ENCODE peak calls at places on chromosomes 12 and 14, in five cellular contexts. W is neural progenitor cell, R is left ventricle myocardium inferior, M is heart right ventricle, S is heart left ventricle. B is an unnamed sample. For H3K4me1, the result is how much of the 10 kb centered on the place peaks cover.

GRCh38 chr12:67957383-67957782 is 31.9 kb upstream of the IFNG-AS1 start:
- DNase-seq in W (no peak), R (no peak), M (no peak), S (no peak), B (no peak)

GRCh38 chr12:132806857-132807256 is 21.8 kb downstream of the GOLGA3 start:
- DNase-seq in W (no peak), R (no peak), M (no peak), S (no peak), B (no peak)

GRCh38 chr14:21385170-21385904 is 1.5 kb upstream of the SUPT16H start:
- DNase-seq in W (peak), R (no peak), M (no peak), S (no peak), B (no peak)

GRCh38 chr14:69580009-69580577 is 5.4 kb upstream of the CCDC177 start:
- DNase-seq in W (peak), R (no peak), M (no peak), S (no peak), B (no peak)

GRCh38 chr12:91139264-91139663 is 28.0 kb upstream of the LUM start:
- DNase-seq in W (no peak), R (no peak), M (no peak), S (no peak), B (no peak)

GRCh38 chr14:33646692-33647260 is 304.1 kb downstream of the EGLN3 start:
- DNase-seq in W (no peak), R (no peak), M (no peak), S (no peak), B (no peak)

GRCh38 chr14:79663453-79663852 is 547.9 kb downstream of the DIO2 start:
- DNase-seq in W (no peak), R (no peak), M (no peak), S (no peak), B (no peak)

GRCh38 chr14:104224516-104225281 is 86.3 kb downstream of the KIF26A start:
- DNase-seq in W (peak), R (no peak), M (peak), S (peak), B (peak)

GRCh38 chr14:35669782-35670181 is 135.8 kb downstream of the INSM2 start:
- DNase-seq in W (no peak), R (no peak), M (no peak), S (no peak), B (no peak)

GRCh38 chr14:99213603-99214002 is 58.4 kb downstream of the BCL11B start:
- DNase-seq in W (no peak), R (no peak), M (no peak), S (peak), B (no peak)

GRCh38 chr12:57993834-57994233 is 52.5 kb downstream of the ATP23 start:
- DNase-seq in W (no peak), R (no peak), M (no peak), S (no peak), B (no peak)

GRCh38 chr14:20614038-20614840 is 23.1 kb upstream of the RNASE12 start:
- DNase-seq in W (peak), R (no peak), M (no peak), S (no peak), B (no peak)

GRCh38 chr12:67290378-67290777 is 21.2 kb downstream of the CAND1 start:
- DNase-seq in W (no peak), R (no peak), M (no peak), S (no peak), B (no peak)

GRCh38 chr12:87509233-87509820 is 519.9 kb downstream of the C12orf50 start:
- DNase-seq in W (no peak), R (no peak), M (no peak), S (no peak), B (no peak)

GRCh38 chr12:127130506-127131100 is 1136.4 kb upstream of the TMEM132C start:
- DNase-seq in W (no peak), R (no peak), M (no peak), S (no peak), B (no peak)

GRCh38 chr14:76904100-76904739 is 78.0 kb downstream of the LRRC74A start:
- DNase-seq in W (no peak), R (peak), M (peak), S (no peak), B (peak)

GRCh38 chr14:100201701-100202100 is 37.2 kb upstream of the YY1 start:
- DNase-seq in W (no peak), R (no peak), M (no peak), S (peak), B (no peak)

DNA sequence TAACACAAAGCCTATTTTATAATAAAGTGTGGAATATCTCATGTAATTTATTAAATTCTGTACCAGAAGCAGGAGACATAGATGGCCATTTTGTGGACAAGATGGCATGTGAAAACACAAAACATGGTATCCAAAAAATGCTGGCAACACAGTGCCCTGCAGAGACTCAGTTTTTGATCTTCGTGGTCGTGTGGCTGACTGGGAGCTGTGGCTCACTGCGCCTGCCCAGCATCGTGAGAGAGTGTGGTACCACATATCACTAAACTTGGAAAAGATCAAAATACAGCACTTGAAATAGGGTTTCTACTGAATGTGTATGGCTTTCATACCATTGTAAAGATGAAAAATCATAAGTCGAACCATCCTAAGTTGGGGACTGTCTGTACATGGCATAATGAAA is 43.0 kb upstream of the MANSC4 start:
- DNase-seq in W (no peak), R (no peak), M (no peak), S (no peak), B (no peak)
- H3K4me1 ChIP-seq in W (under half), R (under half), M (under half), S (under half), B (under half)

DNA sequence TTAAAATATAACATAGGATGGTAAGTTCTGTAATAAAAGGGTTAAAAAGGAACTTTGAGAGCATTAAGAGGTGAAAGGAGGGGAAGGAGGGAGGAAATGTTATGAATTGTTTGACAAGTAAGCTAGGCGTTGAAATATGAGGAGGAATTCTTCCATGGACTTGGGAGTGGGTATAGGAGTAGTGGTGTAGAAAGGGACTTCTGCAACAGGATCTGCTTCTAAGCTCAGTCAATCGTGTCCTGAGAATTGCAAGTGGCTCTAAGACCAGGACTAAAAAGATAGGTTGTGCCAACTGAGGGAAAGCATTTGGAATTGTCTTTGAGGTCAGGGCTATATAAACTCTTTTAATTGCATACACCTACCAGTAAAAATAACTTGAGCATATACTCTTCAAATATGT is 74.1 kb upstream of the SLC38A2 start:
- DNase-seq in W (no peak), R (no peak), M (no peak), S (no peak), B (no peak)
- H3K4me1 ChIP-seq in W (under half), R (under half), M (under half), S (under half), B (half or more)

DNA sequence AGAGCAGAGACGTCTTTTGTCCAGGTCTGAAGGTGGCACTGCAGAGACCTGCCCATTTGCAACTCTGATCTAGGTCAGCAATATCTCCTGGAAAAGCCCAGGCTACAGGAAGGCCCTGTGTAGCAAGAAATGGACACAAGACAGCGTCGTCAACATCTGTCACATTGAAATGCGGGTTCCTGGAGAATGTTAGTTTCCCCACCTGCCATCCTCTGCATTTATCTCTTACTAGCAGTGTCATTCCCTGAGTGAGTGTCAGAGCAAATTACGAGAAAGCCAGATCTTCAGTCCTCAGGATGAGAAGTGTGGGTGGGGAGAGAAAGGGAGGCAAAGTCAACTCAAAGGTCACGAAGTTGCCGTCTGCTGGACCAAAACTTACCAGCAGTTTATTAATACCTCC is 27.4 kb upstream of the FLVCR2 start:
- DNase-seq in W (no peak), R (no peak), M (no peak), S (no peak), B (no peak)
- H3K4me1 ChIP-seq in W (under half), R (under half), M (under half), S (under half), B (under half)

DNA sequence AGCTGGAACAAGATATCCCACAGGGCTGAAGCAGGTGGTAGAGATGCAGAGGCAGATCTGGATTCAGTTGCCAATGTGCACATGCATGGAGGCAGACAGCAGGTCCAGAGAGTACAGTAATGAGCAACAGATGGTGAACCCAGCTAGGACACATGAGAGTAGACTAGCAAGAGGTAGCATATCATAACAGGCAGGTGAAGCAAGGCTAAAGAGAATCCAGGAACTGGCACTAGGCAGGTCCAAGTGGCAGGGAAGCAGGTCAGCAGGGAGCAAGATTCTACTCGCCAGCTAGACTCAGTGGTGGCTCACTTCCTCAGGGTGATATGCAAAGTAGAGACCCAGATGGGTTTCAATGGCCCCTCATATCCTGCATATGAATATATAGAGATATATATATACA is 15.3 kb upstream of the MYF6 start:
- DNase-seq in W (no peak), R (no peak), M (no peak), S (no peak), B (peak)
- H3K4me1 ChIP-seq in W (under half), R (under half), M (under half), S (under half), B (half or more)

B was measured in psoas muscle.